ENCODE peak calls at places on chromosome 1, in seven cellular contexts. One of them, this sample, is unnamed.

GRCh38 chr1:97827887-97828286 is 92.9 kb downstream of the DPYD start:
- DNase-seq in HFF-Myc: no peak
- DNase-seq in right lobe of liver: no peak
- DNase-seq in prostate gland: no peak
- DNase-seq in spleen: no peak
- DNase-seq in cardiac muscle cell: no peak
- DNase-seq in AG10803: no peak
- DNase-seq in this sample: no peak

GRCh38 chr1:199243423-199244061 is 604.7 kb downstream of the PTPRC start:
- DNase-seq in HFF-Myc: peak
- DNase-seq in right lobe of liver: peak
- DNase-seq in prostate gland: no peak
- DNase-seq in spleen: peak
- DNase-seq in cardiac muscle cell: peak
- DNase-seq in AG10803: peak
- DNase-seq in this sample: peak

GRCh38 chr1:3598522-3599285 is 12.6 kb downstream of the MEGF6 start:
- DNase-seq in HFF-Myc: no peak
- DNase-seq in right lobe of liver: no peak
- DNase-seq in prostate gland: no peak
- DNase-seq in spleen: no peak
- DNase-seq in cardiac muscle cell: no peak
- DNase-seq in AG10803: no peak
- DNase-seq in this sample: no peak

GRCh38 chr1:43536196-43536863 is 5.6 kb downstream of the PTPRF start:
- DNase-seq in HFF-Myc: no peak
- DNase-seq in right lobe of liver: no peak
- DNase-seq in prostate gland: peak
- DNase-seq in spleen: peak
- DNase-seq in cardiac muscle cell: no peak
- DNase-seq in AG10803: no peak
- DNase-seq in this sample: no peak

GRCh38 chr1:43671193-43671592 is 21.2 kb downstream of the KDM4A start:
- DNase-seq in HFF-Myc: no peak
- DNase-seq in right lobe of liver: peak
- DNase-seq in prostate gland: no peak
- DNase-seq in spleen: no peak
- DNase-seq in cardiac muscle cell: peak
- DNase-seq in AG10803: peak
- DNase-seq in this sample: no peak

GRCh38 chr1:208520700-208521099 is 276.5 kb upstream of the PLXNA2 start:
- DNase-seq in HFF-Myc: no peak
- DNase-seq in right lobe of liver: no peak
- DNase-seq in prostate gland: no peak
- DNase-seq in spleen: no peak
- DNase-seq in cardiac muscle cell: no peak
- DNase-seq in AG10803: peak
- DNase-seq in this sample: no peak

GRCh38 chr1:199759268-199759724 is 268.2 kb upstream of the NR5A2 start:
- DNase-seq in HFF-Myc: no peak
- DNase-seq in right lobe of liver: no peak
- DNase-seq in prostate gland: no peak
- DNase-seq in spleen: no peak
- DNase-seq in cardiac muscle cell: peak
- DNase-seq in AG10803: no peak
- DNase-seq in this sample: no peak

GRCh38 chr1:228464487-228464983 is 22.6 kb upstream of the RNF187 start:
- DNase-seq in HFF-Myc: no peak
- DNase-seq in right lobe of liver: peak
- DNase-seq in prostate gland: no peak
- DNase-seq in spleen: peak
- DNase-seq in cardiac muscle cell: peak
- DNase-seq in AG10803: peak
- DNase-seq in this sample: peak

GRCh38 chr1:55724551-55725325 is 509.6 kb upstream of the USP24 start:
- DNase-seq in HFF-Myc: no peak
- DNase-seq in right lobe of liver: no peak
- DNase-seq in prostate gland: no peak
- DNase-seq in spleen: no peak
- DNase-seq in cardiac muscle cell: peak
- DNase-seq in AG10803: peak
- DNase-seq in this sample: no peak

GRCh38 chr1:38891753-38892152 is 10.4 kb upstream of the GJA9 start:
- DNase-seq in HFF-Myc: no peak
- DNase-seq in right lobe of liver: no peak
- DNase-seq in prostate gland: no peak
- DNase-seq in spleen: no peak
- DNase-seq in cardiac muscle cell: no peak
- DNase-seq in AG10803: no peak
- DNase-seq in this sample: no peak

GRCh38 chr1:7783826-7784491 is at the start of gene PER3:
- DNase-seq in HFF-Myc: peak
- DNase-seq in right lobe of liver: peak
- DNase-seq in prostate gland: peak
- DNase-seq in spleen: peak
- DNase-seq in cardiac muscle cell: peak
- DNase-seq in AG10803: peak
- DNase-seq in this sample: peak

GRCh38 chr1:227926896-227927885 is 20.5 kb downstream of the WNT9A start:
- DNase-seq in HFF-Myc: no peak
- DNase-seq in right lobe of liver: no peak
- DNase-seq in prostate gland: no peak
- DNase-seq in spleen: no peak
- DNase-seq in cardiac muscle cell: no peak
- DNase-seq in AG10803: no peak
- DNase-seq in this sample: no peak

GRCh38 chr1:232704694-232705680 is 75.1 kb upstream of the SIPA1L2 start:
- DNase-seq in HFF-Myc: no peak
- DNase-seq in right lobe of liver: no peak
- DNase-seq in prostate gland: peak
- DNase-seq in spleen: no peak
- DNase-seq in cardiac muscle cell: peak
- DNase-seq in AG10803: peak
- DNase-seq in this sample: no peak

GRCh38 chr1:207298666-207299065 is 22.8 kb upstream of the CD55 start:
- DNase-seq in HFF-Myc: no peak
- DNase-seq in right lobe of liver: no peak
- DNase-seq in prostate gland: no peak
- DNase-seq in spleen: no peak
- DNase-seq in cardiac muscle cell: no peak
- DNase-seq in AG10803: peak
- DNase-seq in this sample: no peak

GRCh38 chr1:243432136-243432535 is 176.3 kb downstream of the SDCCAG8 start:
- DNase-seq in HFF-Myc: no peak
- DNase-seq in right lobe of liver: no peak
- DNase-seq in prostate gland: no peak
- DNase-seq in spleen: no peak
- DNase-seq in cardiac muscle cell: no peak
- DNase-seq in AG10803: no peak
- DNase-seq in this sample: no peak

GRCh38 chr1:201436461-201436860 is 14.9 kb upstream of the TNNI1 start:
- DNase-seq in HFF-Myc: no peak
- DNase-seq in right lobe of liver: no peak
- DNase-seq in prostate gland: no peak
- DNase-seq in spleen: no peak
- DNase-seq in cardiac muscle cell: no peak
- DNase-seq in AG10803: peak
- DNase-seq in this sample: no peak

GRCh38 chr1:211830055-211830329 is 571 bp downstream of the LPGAT1 start:
- DNase-seq in HFF-Myc: no peak
- DNase-seq in right lobe of liver: no peak
- DNase-seq in prostate gland: no peak
- DNase-seq in spleen: no peak
- DNase-seq in cardiac muscle cell: peak
- DNase-seq in AG10803: peak
- DNase-seq in this sample: no peak

GRCh38 chr1:23957096-23957495 is 2.5 kb upstream of the PNRC2 start:
- DNase-seq in HFF-Myc: no peak
- DNase-seq in right lobe of liver: no peak
- DNase-seq in prostate gland: peak
- DNase-seq in spleen: no peak
- DNase-seq in cardiac muscle cell: no peak
- DNase-seq in AG10803: no peak
- DNase-seq in this sample: no peak

GRCh38 chr1:184656221-184656620 is 98.4 kb downstream of the EDEM3 start:
- DNase-seq in HFF-Myc: no peak
- DNase-seq in right lobe of liver: no peak
- DNase-seq in prostate gland: no peak
- DNase-seq in spleen: no peak
- DNase-seq in cardiac muscle cell: no peak
- DNase-seq in AG10803: no peak
- DNase-seq in this sample: no peak

GRCh38 chr1:151513626-151514101 is 2.5 kb downstream of the CGN start:
- DNase-seq in HFF-Myc: peak
- DNase-seq in right lobe of liver: peak
- DNase-seq in prostate gland: peak
- DNase-seq in spleen: no peak
- DNase-seq in cardiac muscle cell: no peak
- DNase-seq in AG10803: no peak
- DNase-seq in this sample: no peak

GRCh38 chr1:225004396-225004795 is 74.9 kb downstream of the DNAH14 start:
- DNase-seq in HFF-Myc: no peak
- DNase-seq in right lobe of liver: no peak
- DNase-seq in prostate gland: no peak
- DNase-seq in spleen: no peak
- DNase-seq in cardiac muscle cell: no peak
- DNase-seq in AG10803: no peak
- DNase-seq in this sample: no peak

GRCh38 chr1:94314222-94314858 is 77.0 kb upstream of the ARHGAP29 start:
- DNase-seq in HFF-Myc: no peak
- DNase-seq in right lobe of liver: no peak
- DNase-seq in prostate gland: no peak
- DNase-seq in spleen: no peak
- DNase-seq in cardiac muscle cell: no peak
- DNase-seq in AG10803: no peak
- DNase-seq in this sample: no peak

GRCh38 chr1:156746381-156746715 is 5.1 kb downstream of the HDGF start:
- DNase-seq in HFF-Myc: no peak
- DNase-seq in right lobe of liver: no peak
- DNase-seq in prostate gland: no peak
- DNase-seq in spleen: no peak
- DNase-seq in cardiac muscle cell: no peak
- DNase-seq in AG10803: no peak
- DNase-seq in this sample: no peak

GRCh38 chr1:156747737-156748669 is 3.5 kb downstream of the HDGF start:
- DNase-seq in HFF-Myc: no peak
- DNase-seq in right lobe of liver: no peak
- DNase-seq in prostate gland: no peak
- DNase-seq in spleen: no peak
- DNase-seq in cardiac muscle cell: no peak
- DNase-seq in AG10803: peak
- DNase-seq in this sample: no peak

GRCh38 chr1:156748670-156749428 is 2.6 kb downstream of the HDGF start:
- DNase-seq in HFF-Myc: no peak
- DNase-seq in right lobe of liver: peak
- DNase-seq in prostate gland: no peak
- DNase-seq in spleen: no peak
- DNase-seq in cardiac muscle cell: peak
- DNase-seq in AG10803: peak
- DNase-seq in this sample: no peak

GRCh38 chr1:156744786-156745419 is 4.0 kb upstream of the MRPL24 start:
- DNase-seq in HFF-Myc: no peak
- DNase-seq in right lobe of liver: no peak
- DNase-seq in prostate gland: no peak
- DNase-seq in spleen: no peak
- DNase-seq in cardiac muscle cell: no peak
- DNase-seq in AG10803: no peak
- DNase-seq in this sample: no peak

DNA sequence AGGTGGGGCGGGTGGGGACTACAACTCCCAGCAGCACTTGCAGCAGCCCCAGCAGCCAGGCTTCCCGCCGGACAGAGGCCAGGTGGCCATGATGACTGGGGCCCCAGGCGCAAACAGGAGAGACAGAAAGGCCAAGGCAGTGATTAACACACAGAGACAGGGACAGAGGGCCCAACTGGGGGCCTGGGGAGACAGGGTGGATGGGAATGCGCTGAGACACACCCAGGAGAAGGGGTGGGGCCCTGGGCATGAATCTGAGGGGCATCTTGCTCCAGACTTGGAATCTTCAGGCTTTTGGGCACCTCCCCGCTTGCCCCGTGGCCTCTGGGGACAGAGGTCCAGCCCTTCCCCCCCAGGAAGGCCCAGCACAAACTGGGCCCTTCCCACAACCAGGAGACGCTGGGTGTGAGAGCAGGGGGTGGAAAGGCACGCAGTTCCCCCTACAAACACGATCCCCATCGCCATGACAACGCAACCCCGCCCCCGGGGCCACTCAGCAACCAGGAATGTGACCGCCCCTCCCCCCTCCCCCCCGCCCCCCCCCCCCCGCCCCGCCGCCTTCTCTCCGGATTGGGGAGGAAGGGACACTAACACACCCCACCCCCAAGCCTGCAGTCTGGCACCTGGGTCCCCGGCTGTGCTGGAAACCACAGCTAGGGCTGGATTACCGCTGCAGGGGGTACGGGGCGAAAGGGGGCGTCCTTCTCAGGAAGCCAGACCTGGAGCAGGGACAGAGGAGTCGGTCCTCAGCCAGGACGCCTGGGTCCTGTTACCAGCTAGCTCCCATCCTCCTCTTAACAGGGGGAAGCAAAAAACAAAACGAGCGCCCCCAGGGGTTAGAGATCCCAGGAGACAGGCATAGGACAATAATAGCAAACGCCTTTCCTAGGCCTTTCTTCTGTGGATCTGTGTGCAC is 4.5 kb downstream of the HDGF start:
- DNase-seq in HFF-Myc: peak
- DNase-seq in right lobe of liver: peak
- DNase-seq in prostate gland: peak
- DNase-seq in spleen: peak
- DNase-seq in cardiac muscle cell: peak
- DNase-seq in AG10803: peak
- DNase-seq in this sample: no peak
- TF ChIP-seq CTCF in HFF-Myc: peak
- TF ChIP-seq CTCF in right lobe of liver: no peak
- TF ChIP-seq CTCF in prostate gland: peak
- TF ChIP-seq CTCF in spleen: no peak
- TF ChIP-seq CTCF in cardiac muscle cell: peak
- TF ChIP-seq CTCF in AG10803: peak
- TF ChIP-seq CTCF in this sample: peak

GRCh38 chr1:47709302-47710074 is 271.6 kb downstream of the FOXD2 start:
- DNase-seq in HFF-Myc: no peak
- DNase-seq in right lobe of liver: peak
- DNase-seq in prostate gland: no peak
- DNase-seq in spleen: no peak
- DNase-seq in cardiac muscle cell: no peak
- DNase-seq in AG10803: no peak
- DNase-seq in this sample: no peak
- TF ChIP-seq CTCF in HFF-Myc: peak
- TF ChIP-seq CTCF in right lobe of liver: peak
- TF ChIP-seq CTCF in prostate gland: peak
- TF ChIP-seq CTCF in spleen: no peak
- TF ChIP-seq CTCF in cardiac muscle cell: peak
- TF ChIP-seq CTCF in AG10803: no peak
- TF ChIP-seq CTCF in this sample: peak

GRCh38 chr1:52142220-52143153 is 598 bp downstream of the ZFYVE9 start:
- DNase-seq in HFF-Myc: no peak
- DNase-seq in right lobe of liver: peak
- DNase-seq in prostate gland: peak
- DNase-seq in spleen: peak
- DNase-seq in cardiac muscle cell: peak
- DNase-seq in AG10803: peak
- DNase-seq in this sample: no peak
- TF ChIP-seq CTCF in HFF-Myc: no peak
- TF ChIP-seq CTCF in right lobe of liver: no peak
- TF ChIP-seq CTCF in prostate gland: no peak
- TF ChIP-seq CTCF in spleen: no peak
- TF ChIP-seq CTCF in cardiac muscle cell: no peak
- TF ChIP-seq CTCF in AG10803: peak
- TF ChIP-seq CTCF in this sample: no peak

GRCh38 chr1:223759273-223759672 is 46.9 kb downstream of the CAPN2 start:
- DNase-seq in HFF-Myc: no peak
- DNase-seq in right lobe of liver: no peak
- DNase-seq in prostate gland: no peak
- DNase-seq in spleen: peak
- DNase-seq in cardiac muscle cell: no peak
- DNase-seq in AG10803: no peak
- DNase-seq in this sample: no peak
- TF ChIP-seq CTCF in HFF-Myc: no peak
- TF ChIP-seq CTCF in right lobe of liver: no peak
- TF ChIP-seq CTCF in prostate gland: no peak
- TF ChIP-seq CTCF in spleen: no peak
- TF ChIP-seq CTCF in cardiac muscle cell: no peak
- TF ChIP-seq CTCF in AG10803: no peak
- TF ChIP-seq CTCF in this sample: no peak

This sample was measured in GM12864.